ENCODE peak calls at places on chromosomes 1 and 21, in six cellular contexts. One of them, this sample, is unnamed.

GRCh38 chr1:59939393-59939792 is 12.8 kb upstream of the CYP2J2 start:
- ATAC-seq in A549: no peak
- ATAC-seq in HepG2: peak
- ATAC-seq in upper lobe of left lung: peak
- ATAC-seq in K562: no peak
- ATAC-seq in GM12878: no peak
- ATAC-seq in this sample: no peak

GRCh38 chr1:55129194-55129728 is 85.9 kb downstream of the USP24 start:
- ATAC-seq in GM12878: no peak
- ATAC-seq in A549: no peak
- ATAC-seq in upper lobe of left lung: no peak
- ATAC-seq in HepG2: no peak
- ATAC-seq in K562: no peak
- ATAC-seq in this sample: no peak

GRCh38 chr1:107318932-107319331 is 178.1 kb downstream of the NTNG1 start:
- ATAC-seq in upper lobe of left lung: no peak
- ATAC-seq in K562: no peak
- ATAC-seq in HepG2: no peak
- ATAC-seq in GM12878: peak
- ATAC-seq in A549: no peak
- ATAC-seq in this sample: no peak

GRCh38 chr1:208213786-208214185 is 30.4 kb downstream of the PLXNA2 start:
- ATAC-seq in K562: peak
- ATAC-seq in HepG2: no peak
- ATAC-seq in GM12878: no peak
- ATAC-seq in upper lobe of left lung: no peak
- ATAC-seq in A549: no peak
- ATAC-seq in this sample: peak

GRCh38 chr1:200654660-200655059 is 15.0 kb downstream of the DDX59 start:
- ATAC-seq in upper lobe of left lung: no peak
- ATAC-seq in K562: no peak
- ATAC-seq in HepG2: no peak
- ATAC-seq in GM12878: peak
- ATAC-seq in A549: no peak
- ATAC-seq in this sample: no peak

GRCh38 chr1:19010995-19011696 is 54.7 kb upstream of the IFFO2 start:
- ATAC-seq in K562: peak
- ATAC-seq in GM12878: peak
- ATAC-seq in HepG2: peak
- ATAC-seq in upper lobe of left lung: peak
- ATAC-seq in A549: peak
- ATAC-seq in this sample: peak

GRCh38 chr1:154696001-154696400 is 88.0 kb upstream of the ADAR start:
- ATAC-seq in K562: no peak
- ATAC-seq in upper lobe of left lung: no peak
- ATAC-seq in A549: peak
- ATAC-seq in GM12878: no peak
- ATAC-seq in HepG2: no peak
- ATAC-seq in this sample: no peak

GRCh38 chr1:42851960-42852607 is 5.7 kb downstream of the ZNF691 start:
- ATAC-seq in GM12878: no peak
- ATAC-seq in A549: no peak
- ATAC-seq in HepG2: no peak
- ATAC-seq in K562: no peak
- ATAC-seq in upper lobe of left lung: no peak
- ATAC-seq in this sample: no peak

GRCh38 chr1:200290010-200290685 is 119.7 kb downstream of the ZNF281 start:
- ATAC-seq in K562: peak
- ATAC-seq in HepG2: peak
- ATAC-seq in GM12878: peak
- ATAC-seq in A549: peak
- ATAC-seq in upper lobe of left lung: no peak
- ATAC-seq in this sample: no peak

GRCh38 chr1:48057249-48057648 is 60.1 kb upstream of the TRABD2B start:
- ATAC-seq in upper lobe of left lung: no peak
- ATAC-seq in HepG2: no peak
- ATAC-seq in K562: no peak
- ATAC-seq in GM12878: no peak
- ATAC-seq in A549: no peak
- ATAC-seq in this sample: no peak

GRCh38 chr1:23910144-23910543 is 3.0 kb downstream of the CNR2 start:
- ATAC-seq in A549: no peak
- ATAC-seq in K562: no peak
- ATAC-seq in upper lobe of left lung: no peak
- ATAC-seq in GM12878: peak
- ATAC-seq in HepG2: no peak
- ATAC-seq in this sample: no peak

GRCh38 chr21:34020005-34020847 is 53.2 kb upstream of the MRPS6 start:
- ATAC-seq in upper lobe of left lung: no peak
- ATAC-seq in K562: peak
- ATAC-seq in A549: no peak
- ATAC-seq in GM12878: peak
- ATAC-seq in HepG2: peak
- ATAC-seq in this sample: no peak

GRCh38 chr1:109050228-109050995 is 8.5 kb upstream of the WDR47 start:
- ATAC-seq in GM12878: no peak
- ATAC-seq in K562: peak
- ATAC-seq in A549: no peak
- ATAC-seq in upper lobe of left lung: no peak
- ATAC-seq in HepG2: peak
- ATAC-seq in this sample: no peak

GRCh38 chr1:221637641-221638041 is 104.2 kb downstream of the DUSP10 start:
- ATAC-seq in A549: peak
- ATAC-seq in GM12878: no peak
- ATAC-seq in HepG2: no peak
- ATAC-seq in K562: peak
- ATAC-seq in upper lobe of left lung: no peak
- ATAC-seq in this sample: no peak

GRCh38 chr1:14661220-14661619 is 62.7 kb downstream of the KAZN start:
- ATAC-seq in A549: no peak
- ATAC-seq in K562: no peak
- ATAC-seq in HepG2: no peak
- ATAC-seq in upper lobe of left lung: no peak
- ATAC-seq in GM12878: no peak
- ATAC-seq in this sample: peak

GRCh38 chr1:155093938-155094621 is 15.4 kb downstream of the EFNA3 start:
- ATAC-seq in GM12878: peak
- ATAC-seq in HepG2: peak
- ATAC-seq in A549: peak
- ATAC-seq in K562: peak
- ATAC-seq in upper lobe of left lung: peak
- ATAC-seq in this sample: peak

GRCh38 chr1:114496091-114496490 is 14.9 kb downstream of the TRIM33 start:
- ATAC-seq in HepG2: no peak
- ATAC-seq in upper lobe of left lung: no peak
- ATAC-seq in A549: no peak
- ATAC-seq in GM12878: no peak
- ATAC-seq in K562: no peak
- ATAC-seq in this sample: no peak

GRCh38 chr1:204867666-204868339 is 2.9 kb upstream of the NFASC start:
- ATAC-seq in upper lobe of left lung: peak
- ATAC-seq in HepG2: no peak
- ATAC-seq in K562: no peak
- ATAC-seq in A549: no peak
- ATAC-seq in GM12878: no peak
- ATAC-seq in this sample: no peak

GRCh38 chr21:26964379-26964778 is 2.5 kb downstream of the ADAMTS5 start:
- ATAC-seq in K562: no peak
- ATAC-seq in A549: no peak
- ATAC-seq in upper lobe of left lung: peak
- ATAC-seq in HepG2: no peak
- ATAC-seq in GM12878: no peak
- ATAC-seq in this sample: peak

GRCh38 chr1:67390041-67390887 is 39.9 kb downstream of the SERBP1 start:
- ATAC-seq in A549: no peak
- ATAC-seq in GM12878: no peak
- ATAC-seq in upper lobe of left lung: no peak
- ATAC-seq in K562: no peak
- ATAC-seq in HepG2: no peak
- ATAC-seq in this sample: no peak

GRCh38 chr1:182430263-182431068 is 19.5 kb upstream of the RGSL1 start:
- ATAC-seq in upper lobe of left lung: no peak
- ATAC-seq in HepG2: no peak
- ATAC-seq in A549: no peak
- ATAC-seq in GM12878: peak
- ATAC-seq in K562: peak
- ATAC-seq in this sample: no peak

GRCh38 chr1:44113095-44113609 is 5.5 kb upstream of the KLF17 start:
- ATAC-seq in HepG2: no peak
- ATAC-seq in GM12878: peak
- ATAC-seq in K562: no peak
- ATAC-seq in upper lobe of left lung: peak
- ATAC-seq in A549: no peak
- ATAC-seq in this sample: no peak

GRCh38 chr1:93111065-93111464 is 32.0 kb downstream of the MTF2 start:
- ATAC-seq in GM12878: peak
- ATAC-seq in A549: no peak
- ATAC-seq in HepG2: no peak
- ATAC-seq in K562: no peak
- ATAC-seq in upper lobe of left lung: no peak
- ATAC-seq in this sample: no peak
- H3K27ac ChIP-seq in GM12878: no peak
- H3K27ac ChIP-seq in A549: no peak
- H3K27ac ChIP-seq in HepG2: no peak
- H3K27ac ChIP-seq in K562: peak
- H3K27ac ChIP-seq in upper lobe of left lung: no peak
- H3K27ac ChIP-seq in this sample: no peak

GRCh38 chr1:110293601-110294104 is 45.5 kb upstream of the RBM15 start:
- ATAC-seq in A549: no peak
- ATAC-seq in GM12878: no peak
- ATAC-seq in upper lobe of left lung: no peak
- ATAC-seq in HepG2: no peak
- ATAC-seq in K562: peak
- ATAC-seq in this sample: no peak
- TF ChIP-seq EP300 in A549: no peak
- TF ChIP-seq EP300 in GM12878: no peak
- TF ChIP-seq EP300 in upper lobe of left lung: no peak
- TF ChIP-seq EP300 in HepG2: no peak
- TF ChIP-seq EP300 in K562: no peak
- TF ChIP-seq EP300 in this sample: no peak

DNA sequence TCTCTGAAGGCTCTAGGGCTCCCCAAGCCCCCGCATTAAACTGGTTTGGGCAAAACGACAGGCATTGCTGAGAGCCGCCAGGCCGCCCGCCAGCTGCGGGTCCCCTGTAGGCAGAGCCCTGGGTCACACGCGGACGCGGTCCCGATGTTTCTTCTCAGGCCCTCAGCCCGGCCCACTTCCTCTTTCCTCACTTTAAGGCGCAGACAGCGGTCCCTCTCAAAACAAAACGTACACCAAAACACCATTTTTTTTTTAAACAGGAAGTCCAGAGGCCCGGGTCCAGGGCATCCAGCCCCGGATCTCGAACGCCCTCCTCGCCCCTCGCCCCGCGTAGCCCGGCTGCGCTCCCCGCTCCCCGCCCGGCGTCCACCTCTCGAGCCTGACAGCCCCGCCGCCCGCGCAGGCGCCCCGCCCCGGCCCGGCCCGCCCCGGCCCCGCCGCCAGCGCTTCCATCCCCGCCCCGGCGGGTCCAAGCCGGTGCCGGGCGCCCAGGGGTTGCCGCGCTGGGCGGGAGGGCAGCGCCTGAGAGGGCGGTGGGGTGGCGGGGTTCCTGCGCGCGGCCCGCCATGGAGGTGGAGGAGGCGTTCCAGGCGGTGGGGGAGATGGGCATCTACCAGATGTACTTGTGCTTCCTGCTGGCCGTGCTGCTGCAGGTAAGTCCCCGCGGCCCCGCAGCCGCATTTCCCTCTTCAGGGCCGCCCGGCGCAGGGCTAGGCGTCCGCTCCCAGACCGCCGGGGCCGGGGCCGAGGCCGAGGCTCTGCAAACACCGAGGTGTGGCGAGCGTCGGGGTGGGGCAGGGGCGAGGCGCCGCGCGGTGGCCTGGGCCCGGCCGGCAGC is at the start of gene SLC22A15:
- ATAC-seq in GM12878: peak
- ATAC-seq in A549: peak
- ATAC-seq in upper lobe of left lung: peak
- ATAC-seq in HepG2: peak
- ATAC-seq in K562: peak
- ATAC-seq in this sample: peak
- TF ChIP-seq POLR2A in GM12878: no peak
- TF ChIP-seq POLR2A in A549: no peak
- TF ChIP-seq POLR2A in upper lobe of left lung: no peak
- TF ChIP-seq POLR2A in HepG2: no peak
- TF ChIP-seq POLR2A in K562: no peak
- TF ChIP-seq POLR2A in this sample: no peak

GRCh38 chr1:1548591-1548990 is 8.2 kb upstream of the TMEM240 start:
- ATAC-seq in GM12878: no peak
- ATAC-seq in upper lobe of left lung: peak
- ATAC-seq in A549: no peak
- ATAC-seq in K562: peak
- ATAC-seq in HepG2: no peak
- ATAC-seq in this sample: no peak

GRCh38 chr1:1551524-1552262 is 11.3 kb upstream of the TMEM240 start:
- ATAC-seq in A549: no peak
- ATAC-seq in upper lobe of left lung: no peak
- ATAC-seq in K562: no peak
- ATAC-seq in HepG2: no peak
- ATAC-seq in GM12878: no peak
- ATAC-seq in this sample: no peak

GRCh38 chr1:1552263-1552639 is 11.8 kb upstream of the TMEM240 start:
- ATAC-seq in HepG2: no peak
- ATAC-seq in GM12878: no peak
- ATAC-seq in A549: no peak
- ATAC-seq in K562: no peak
- ATAC-seq in upper lobe of left lung: no peak
- ATAC-seq in this sample: no peak

GRCh38 chr1:1550087-1550486 is 9.7 kb upstream of the TMEM240 start:
- ATAC-seq in K562: no peak
- ATAC-seq in upper lobe of left lung: no peak
- ATAC-seq in GM12878: no peak
- ATAC-seq in HepG2: no peak
- ATAC-seq in A549: no peak
- ATAC-seq in this sample: no peak

DNA sequence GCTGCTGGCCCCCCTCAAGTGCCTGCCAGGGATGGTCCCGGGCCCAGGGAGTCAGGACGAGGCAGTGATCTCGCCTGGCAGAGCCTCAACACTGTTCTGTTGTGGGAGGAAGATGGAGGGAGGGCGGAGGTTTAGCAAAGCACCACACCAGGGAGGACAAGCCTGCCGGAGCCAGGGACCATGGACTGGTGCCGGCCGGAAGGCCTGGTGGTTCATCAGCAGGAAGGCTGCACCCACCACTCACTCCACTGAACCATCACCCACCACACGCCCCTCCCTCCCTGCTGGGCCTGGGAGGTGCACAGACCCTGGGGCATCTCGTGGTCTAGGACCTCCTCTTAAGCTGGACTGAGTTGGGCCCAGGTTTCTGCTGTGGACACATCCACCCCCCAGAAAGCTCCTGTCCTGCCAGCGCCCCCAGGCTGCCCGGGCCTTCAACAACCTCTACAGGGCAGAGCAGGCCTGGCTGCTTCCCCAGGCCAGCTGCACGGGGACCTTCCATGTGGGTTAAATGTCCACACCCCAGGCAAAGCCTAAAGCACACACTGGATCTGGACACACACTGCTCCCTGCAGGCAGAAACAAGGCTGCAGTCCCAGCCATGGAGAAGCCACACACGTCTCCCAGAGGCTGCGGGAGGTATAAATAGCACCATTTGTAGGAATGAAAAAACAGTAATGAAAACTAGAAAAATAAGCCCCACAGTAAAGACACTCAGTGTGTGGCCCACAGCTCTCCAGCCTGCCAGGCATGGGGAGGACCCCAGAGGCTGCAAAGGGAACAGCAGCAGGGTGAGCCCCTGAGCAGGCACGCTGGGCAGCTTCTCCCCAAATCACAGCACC is 10.4 kb upstream of the TMEM240 start:
- ATAC-seq in HepG2: peak
- ATAC-seq in A549: peak
- ATAC-seq in GM12878: peak
- ATAC-seq in upper lobe of left lung: no peak
- ATAC-seq in K562: peak
- ATAC-seq in this sample: peak
- H3K27ac ChIP-seq in HepG2: no peak
- H3K27ac ChIP-seq in A549: no peak
- H3K27ac ChIP-seq in GM12878: no peak
- H3K27ac ChIP-seq in upper lobe of left lung: no peak
- H3K27ac ChIP-seq in K562: no peak
- H3K27ac ChIP-seq in this sample: peak